ENCODE peak calls at places on chromosomes 16 and 17, in five cellular contexts. I is NCI-H1105 treated with DMSO at 0.1 percent for 48 hours; K is dorsolateral prefrontal cortex; S is activated CD4-positive, alpha-beta T cell treated with anti-CD3 and anti-CD28 coated beads, Interleukin-2, amount 50 U/mL, for 1 hour; B is Calu3. W is an unnamed sample.

GRCh38 chr17:5864910-5865657 is 205.1 kb upstream of the WSCD1 start:
- DNase-seq in I (no peak), B (no peak), K (no peak), S (no peak), W (no peak)

GRCh38 chr16:15829460-15829859 is 27.4 kb downstream of the MYH11 start:
- DNase-seq in K (no peak), B (no peak), I (no peak), S (no peak), W (no peak)

GRCh38 chr16:1333854-1334719 is 642 bp downstream of the BAIAP3 start:
- DNase-seq in B (no peak), I (no peak), K (no peak), S (no peak), W (no peak)

GRCh38 chr16:1781254-1781653 is 1.1 kb downstream of the SPSB3 start:
- DNase-seq in K (no peak), B (no peak), I (no peak), S (no peak), W (peak)

GRCh38 chr17:61457226-61457983 is 5.2 kb downstream of the TBX4 start:
- DNase-seq in I (no peak), K (no peak), B (no peak), S (no peak), W (no peak)

GRCh38 chr16:56848955-56849689 is 15.9 kb upstream of the SLC12A3 start:
- DNase-seq in I (no peak), K (peak), B (no peak), S (no peak), W (no peak)

GRCh38 chr16:56513972-56514371 is 5.9 kb downstream of the BBS2 start:
- DNase-seq in K (no peak), B (peak), S (peak), I (peak), W (peak)

GRCh38 chr17:32777436-32777835 is 99.5 kb downstream of the MYO1D start:
- DNase-seq in K (no peak), B (no peak), S (no peak), I (no peak), W (no peak)

GRCh38 chr17:83155128-83156081 is 76.0 kb downstream of the METRNL start:
- DNase-seq in S (no peak), I (no peak), B (no peak), K (peak), W (no peak)

GRCh38 chr16:88194397-88195020 is 188.2 kb upstream of the ZNF469 start:
- DNase-seq in K (no peak), S (no peak), B (no peak), I (no peak), W (no peak)

GRCh38 chr17:82356028-82356427 is 3.0 kb upstream of the TEX19 start:
- DNase-seq in K (no peak), S (no peak), I (no peak), B (no peak), W (no peak)

GRCh38 chr17:71338396-71338795 is 782.4 kb upstream of the SOX9 start:
- DNase-seq in S (no peak), B (no peak), K (no peak), I (no peak), W (no peak)

GRCh38 chr17:15444805-15445204 is 22.6 kb downstream of the CDRT4 start:
- DNase-seq in S (no peak), K (no peak), B (no peak), I (no peak), W (no peak)